ENCODE peak calls at places on chromosomes 11 and 22, in six cellular contexts. One of them, this sample, is unnamed.

GRCh38 chr11:46726206-46726862 is 7.3 kb downstream of the F2 start:
- DNase-seq in colonic mucosa: no peak
- DNase-seq in lower leg skin: no peak
- DNase-seq in fibroblast of the aortic adventitia: no peak
- DNase-seq in ovary: no peak
- DNase-seq in astrocyte of the spinal cord: no peak
- DNase-seq in this sample: no peak

GRCh38 chr11:61712301-61712700 is 32.1 kb downstream of the DAGLA start:
- DNase-seq in colonic mucosa: no peak
- DNase-seq in lower leg skin: no peak
- DNase-seq in fibroblast of the aortic adventitia: no peak
- DNase-seq in ovary: no peak
- DNase-seq in astrocyte of the spinal cord: no peak
- DNase-seq in this sample: no peak

GRCh38 chr11:134372961-134373360 is 39.1 kb downstream of the B3GAT1 start:
- DNase-seq in colonic mucosa: no peak
- DNase-seq in lower leg skin: no peak
- DNase-seq in fibroblast of the aortic adventitia: no peak
- DNase-seq in ovary: no peak
- DNase-seq in astrocyte of the spinal cord: no peak
- DNase-seq in this sample: no peak

GRCh38 chr11:111764621-111765020 is 1.6 kb downstream of the PPP2R1B start:
- DNase-seq in colonic mucosa: no peak
- DNase-seq in lower leg skin: no peak
- DNase-seq in fibroblast of the aortic adventitia: no peak
- DNase-seq in ovary: no peak
- DNase-seq in astrocyte of the spinal cord: no peak
- DNase-seq in this sample: no peak

GRCh38 chr11:14148653-14149273 is 186.2 kb downstream of the SPON1 start:
- DNase-seq in colonic mucosa: no peak
- DNase-seq in lower leg skin: no peak
- DNase-seq in fibroblast of the aortic adventitia: peak
- DNase-seq in ovary: no peak
- DNase-seq in astrocyte of the spinal cord: peak
- DNase-seq in this sample: no peak

GRCh38 chr11:72343159-72343756 is 91.1 kb downstream of the CLPB start:
- DNase-seq in colonic mucosa: no peak
- DNase-seq in lower leg skin: no peak
- DNase-seq in fibroblast of the aortic adventitia: no peak
- DNase-seq in ovary: no peak
- DNase-seq in astrocyte of the spinal cord: no peak
- DNase-seq in this sample: no peak

GRCh38 chr11:78432058-78432515 is 14.5 kb upstream of the GAB2 start:
- DNase-seq in colonic mucosa: no peak
- DNase-seq in lower leg skin: no peak
- DNase-seq in fibroblast of the aortic adventitia: peak
- DNase-seq in ovary: no peak
- DNase-seq in astrocyte of the spinal cord: no peak
- DNase-seq in this sample: no peak

GRCh38 chr22:22171357-22172218 is 73.0 kb upstream of the VPREB1 start:
- DNase-seq in colonic mucosa: no peak
- DNase-seq in lower leg skin: no peak
- DNase-seq in fibroblast of the aortic adventitia: no peak
- DNase-seq in ovary: no peak
- DNase-seq in astrocyte of the spinal cord: no peak
- DNase-seq in this sample: no peak

GRCh38 chr22:40621309-40622151 is 15.0 kb downstream of the MRTFA start:
- DNase-seq in colonic mucosa: no peak
- DNase-seq in lower leg skin: no peak
- DNase-seq in fibroblast of the aortic adventitia: no peak
- DNase-seq in ovary: no peak
- DNase-seq in astrocyte of the spinal cord: no peak
- DNase-seq in this sample: no peak

GRCh38 chr11:22491826-22492225 is 133.8 kb downstream of the FANCF start:
- DNase-seq in colonic mucosa: no peak
- DNase-seq in lower leg skin: no peak
- DNase-seq in fibroblast of the aortic adventitia: no peak
- DNase-seq in ovary: no peak
- DNase-seq in astrocyte of the spinal cord: peak
- DNase-seq in this sample: no peak

GRCh38 chr22:49928571-49929552 is 10.4 kb downstream of the CRELD2 start:
- DNase-seq in colonic mucosa: no peak
- DNase-seq in lower leg skin: no peak
- DNase-seq in fibroblast of the aortic adventitia: no peak
- DNase-seq in ovary: no peak
- DNase-seq in astrocyte of the spinal cord: no peak
- DNase-seq in this sample: no peak
- H3K4me3 ChIP-seq in colonic mucosa: no peak
- H3K4me3 ChIP-seq in lower leg skin: no peak
- H3K4me3 ChIP-seq in fibroblast of the aortic adventitia: no peak
- H3K4me3 ChIP-seq in ovary: no peak
- H3K4me3 ChIP-seq in astrocyte of the spinal cord: no peak
- H3K4me3 ChIP-seq in this sample: no peak

GRCh38 chr11:125381499-125381898 is 114.6 kb downstream of the FEZ1 start:
- DNase-seq in colonic mucosa: no peak
- DNase-seq in lower leg skin: no peak
- DNase-seq in fibroblast of the aortic adventitia: no peak
- DNase-seq in ovary: peak
- DNase-seq in astrocyte of the spinal cord: no peak
- DNase-seq in this sample: no peak

GRCh38 chr11:125379565-125380343 is 116.3 kb downstream of the FEZ1 start:
- DNase-seq in colonic mucosa: no peak
- DNase-seq in lower leg skin: no peak
- DNase-seq in fibroblast of the aortic adventitia: no peak
- DNase-seq in ovary: no peak
- DNase-seq in astrocyte of the spinal cord: no peak
- DNase-seq in this sample: no peak

GRCh38 chr11:125378596-125378995 is 117.5 kb downstream of the FEZ1 start:
- DNase-seq in colonic mucosa: no peak
- DNase-seq in lower leg skin: no peak
- DNase-seq in fibroblast of the aortic adventitia: no peak
- DNase-seq in ovary: no peak
- DNase-seq in astrocyte of the spinal cord: no peak
- DNase-seq in this sample: no peak

GRCh38 chr11:125382211-125382807 is 113.8 kb downstream of the FEZ1 start:
- DNase-seq in colonic mucosa: no peak
- DNase-seq in lower leg skin: no peak
- DNase-seq in fibroblast of the aortic adventitia: no peak
- DNase-seq in ovary: peak
- DNase-seq in astrocyte of the spinal cord: no peak
- DNase-seq in this sample: no peak

DNA sequence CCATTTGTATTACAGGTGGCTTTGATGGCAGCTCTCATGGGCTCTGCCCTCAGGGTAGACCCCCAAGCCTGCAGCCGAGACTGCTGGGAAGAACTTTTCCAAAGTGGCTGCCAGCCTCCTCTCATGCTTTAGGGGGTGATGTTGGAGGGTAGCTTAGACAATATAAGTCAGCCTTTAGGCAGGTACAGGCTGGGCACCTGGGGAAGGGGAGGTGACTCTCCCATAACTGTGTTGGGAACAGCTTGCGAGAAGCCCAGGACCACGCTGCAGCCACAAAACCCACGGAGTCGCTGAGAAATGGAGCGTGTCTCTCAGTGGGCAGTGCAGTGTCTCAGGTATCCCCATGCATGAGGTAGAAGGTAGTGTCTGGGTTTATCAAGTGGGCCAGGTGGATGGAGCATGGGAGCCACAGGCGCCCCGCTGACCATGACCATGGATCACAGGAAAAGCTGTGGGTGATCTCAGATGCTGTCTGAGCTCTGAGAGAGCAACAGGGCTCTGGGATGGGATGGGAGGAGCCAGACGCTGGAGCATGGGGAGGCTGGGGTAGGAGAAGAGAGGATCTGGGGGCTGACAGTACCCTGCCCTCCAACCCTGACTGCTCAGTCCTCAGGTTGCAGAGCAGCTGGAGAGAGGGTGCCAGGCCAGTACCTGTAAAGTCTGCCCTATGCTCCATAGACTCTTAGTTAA is 115.2 kb downstream of the FEZ1 start:
- DNase-seq in colonic mucosa: no peak
- DNase-seq in lower leg skin: no peak
- DNase-seq in fibroblast of the aortic adventitia: no peak
- DNase-seq in ovary: peak
- DNase-seq in astrocyte of the spinal cord: no peak
- DNase-seq in this sample: no peak
- TF ChIP-seq CTCF in colonic mucosa: no peak
- TF ChIP-seq CTCF in lower leg skin: no peak
- TF ChIP-seq CTCF in fibroblast of the aortic adventitia: no peak
- TF ChIP-seq CTCF in ovary: no peak
- TF ChIP-seq CTCF in astrocyte of the spinal cord: no peak
- TF ChIP-seq CTCF in this sample: no peak

GRCh38 chr11:102252339-102252891 is 64.9 kb upstream of the BIRC3 start:
- DNase-seq in colonic mucosa: no peak
- DNase-seq in lower leg skin: no peak
- DNase-seq in fibroblast of the aortic adventitia: no peak
- DNase-seq in ovary: no peak
- DNase-seq in astrocyte of the spinal cord: no peak
- DNase-seq in this sample: no peak
- H3K4me3 ChIP-seq in colonic mucosa: no peak
- H3K4me3 ChIP-seq in lower leg skin: no peak
- H3K4me3 ChIP-seq in fibroblast of the aortic adventitia: no peak
- H3K4me3 ChIP-seq in ovary: no peak
- H3K4me3 ChIP-seq in astrocyte of the spinal cord: no peak
- H3K4me3 ChIP-seq in this sample: no peak

DNA sequence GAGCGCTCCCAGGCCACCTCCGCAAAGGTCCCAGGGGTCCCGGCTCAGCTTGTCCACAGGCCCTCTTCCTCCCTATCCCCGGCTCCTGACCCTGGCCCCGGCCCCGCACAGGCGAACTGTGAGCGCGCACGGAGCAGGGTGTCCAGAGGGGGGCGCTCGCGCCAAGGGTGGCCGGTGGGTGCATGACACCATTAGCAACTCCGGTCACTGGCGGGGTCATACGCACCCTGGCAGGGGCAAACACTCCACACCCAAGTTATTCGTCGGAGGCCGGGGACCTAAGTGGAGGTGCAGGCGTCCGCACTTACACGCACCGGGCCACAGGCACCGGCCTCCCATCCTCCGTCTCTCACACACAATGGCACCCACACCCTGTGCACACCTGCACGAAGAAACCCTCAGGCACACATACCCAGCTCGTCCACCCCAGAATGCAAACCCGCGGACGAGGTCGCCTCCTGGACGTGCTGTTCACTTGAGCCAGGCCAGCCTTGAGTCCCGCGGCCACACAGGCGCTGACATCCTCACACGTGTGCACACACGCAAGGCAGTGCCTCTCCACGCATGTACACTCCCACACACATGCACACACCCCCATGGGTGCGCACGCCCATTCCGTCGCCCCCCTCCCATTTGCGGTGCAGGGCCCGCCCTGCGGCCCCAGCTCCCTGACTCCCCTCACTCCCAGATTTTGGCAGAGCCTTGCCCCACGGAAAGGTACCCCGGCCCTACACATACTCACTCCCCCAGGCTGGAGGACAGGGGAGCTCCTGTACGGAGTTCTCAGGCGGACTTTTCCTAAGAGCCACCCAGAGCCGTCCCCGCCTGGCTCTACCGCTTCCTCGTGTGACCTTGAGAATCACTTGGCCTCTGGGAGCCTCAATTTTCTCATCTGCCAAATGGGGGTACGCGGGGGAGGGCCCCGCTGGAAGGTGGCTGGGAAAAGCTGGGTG is at the start of gene RASGRP2:
- DNase-seq in colonic mucosa: peak
- DNase-seq in lower leg skin: peak
- DNase-seq in fibroblast of the aortic adventitia: no peak
- DNase-seq in ovary: peak
- DNase-seq in astrocyte of the spinal cord: no peak
- DNase-seq in this sample: no peak
- TF ChIP-seq CTCF in colonic mucosa: peak
- TF ChIP-seq CTCF in lower leg skin: no peak
- TF ChIP-seq CTCF in fibroblast of the aortic adventitia: peak
- TF ChIP-seq CTCF in ovary: peak
- TF ChIP-seq CTCF in astrocyte of the spinal cord: peak
- TF ChIP-seq CTCF in this sample: peak